ENCODE peak calls at places on chromosomes 12 and 14, in ten cellular contexts. One of them, this sample, is unnamed.
A peak's percentile ranks its signal among the peaks of the same experiment; 100 is the strongest.

GRCh38 chr14:104935026-104935650 is 10.5 kb downstream of the PLD4 start:
- DNase-seq in A549: no peak
- DNase-seq in transverse colon: no peak
- DNase-seq in retinal pigment epithelial cell: no peak
- DNase-seq in brain microvascular endothelial cell: no peak
- DNase-seq in stomach: no peak
- DNase-seq in aorta: no peak
- DNase-seq in PC-3: no peak
- DNase-seq in AG04449: no peak
- DNase-seq in psoas muscle: no peak
- DNase-seq in this sample: no peak

GRCh38 chr14:69573841-69574265 is 818 bp downstream of the CCDC177 start:
- DNase-seq in brain microvascular endothelial cell: no peak
- DNase-seq in stomach: no peak
- DNase-seq in retinal pigment epithelial cell: no peak
- DNase-seq in transverse colon: no peak
- DNase-seq in A549: no peak
- DNase-seq in PC-3: no peak
- DNase-seq in AG04449: no peak
- DNase-seq in aorta: no peak
- DNase-seq in psoas muscle: no peak
- DNase-seq in this sample: no peak

GRCh38 chr12:125267114-125267513 is 201.9 kb downstream of the AACS start:
- DNase-seq in stomach: no peak
- DNase-seq in aorta: no peak
- DNase-seq in psoas muscle: no peak
- DNase-seq in transverse colon: no peak
- DNase-seq in PC-3: peak; percentile 41
- DNase-seq in brain microvascular endothelial cell: no peak
- DNase-seq in retinal pigment epithelial cell: no peak
- DNase-seq in AG04449: no peak
- DNase-seq in A549: no peak
- DNase-seq in this sample: no peak

GRCh38 chr12:105083551-105084105 is 630 bp downstream of the ALDH1L2 start:
- DNase-seq in transverse colon: peak; percentile 48
- DNase-seq in aorta: peak; percentile 82
- DNase-seq in retinal pigment epithelial cell: no peak
- DNase-seq in A549: peak; percentile 36
- DNase-seq in PC-3: no peak
- DNase-seq in stomach: peak; percentile 58
- DNase-seq in psoas muscle: peak; percentile 78
- DNase-seq in brain microvascular endothelial cell: peak; percentile 73
- DNase-seq in AG04449: no peak
- DNase-seq in this sample: no peak

GRCh38 chr12:107325075-107325474 is 231.7 kb upstream of the CRY1 start:
- DNase-seq in aorta: no peak
- DNase-seq in AG04449: no peak
- DNase-seq in PC-3: no peak
- DNase-seq in transverse colon: no peak
- DNase-seq in psoas muscle: no peak
- DNase-seq in stomach: no peak
- DNase-seq in brain microvascular endothelial cell: no peak
- DNase-seq in A549: no peak
- DNase-seq in retinal pigment epithelial cell: no peak
- DNase-seq in this sample: no peak

GRCh38 chr14:104361921-104362681 is 217.5 kb upstream of the C14orf180 start:
- DNase-seq in A549: no peak
- DNase-seq in transverse colon: no peak
- DNase-seq in retinal pigment epithelial cell: no peak
- DNase-seq in PC-3: no peak
- DNase-seq in aorta: peak; percentile 31
- DNase-seq in stomach: peak; percentile 60
- DNase-seq in AG04449: no peak
- DNase-seq in psoas muscle: peak; percentile 38
- DNase-seq in brain microvascular endothelial cell: no peak
- DNase-seq in this sample: no peak

GRCh38 chr12:131151558-131152345 is 198.0 kb downstream of the ADGRD1 start:
- DNase-seq in PC-3: no peak
- DNase-seq in stomach: no peak
- DNase-seq in brain microvascular endothelial cell: no peak
- DNase-seq in psoas muscle: no peak
- DNase-seq in retinal pigment epithelial cell: no peak
- DNase-seq in AG04449: no peak
- DNase-seq in A549: no peak
- DNase-seq in transverse colon: no peak
- DNase-seq in aorta: no peak
- DNase-seq in this sample: no peak

GRCh38 chr12:44875417-44875953 is 630 bp downstream of the NELL2 start:
- DNase-seq in retinal pigment epithelial cell: no peak
- DNase-seq in brain microvascular endothelial cell: no peak
- DNase-seq in stomach: no peak
- DNase-seq in aorta: peak; percentile 24
- DNase-seq in transverse colon: no peak
- DNase-seq in PC-3: no peak
- DNase-seq in AG04449: no peak
- DNase-seq in A549: no peak
- DNase-seq in psoas muscle: no peak
- DNase-seq in this sample: no peak

GRCh38 chr12:47900101-47900479 is 4.7 kb downstream of the VDR start:
- DNase-seq in A549: no peak
- DNase-seq in brain microvascular endothelial cell: no peak
- DNase-seq in transverse colon: peak; percentile 38
- DNase-seq in PC-3: no peak
- DNase-seq in stomach: no peak
- DNase-seq in psoas muscle: no peak
- DNase-seq in retinal pigment epithelial cell: no peak
- DNase-seq in aorta: no peak
- DNase-seq in AG04449: no peak
- DNase-seq in this sample: no peak

GRCh38 chr12:47902131-47902639 is 2.6 kb downstream of the VDR start:
- DNase-seq in A549: no peak
- DNase-seq in psoas muscle: no peak
- DNase-seq in AG04449: no peak
- DNase-seq in retinal pigment epithelial cell: no peak
- DNase-seq in aorta: no peak
- DNase-seq in transverse colon: no peak
- DNase-seq in brain microvascular endothelial cell: no peak
- DNase-seq in stomach: no peak
- DNase-seq in PC-3: no peak
- DNase-seq in this sample: no peak

GRCh38 chr12:47900480-47901129 is 4.2 kb downstream of the VDR start:
- DNase-seq in AG04449: no peak
- DNase-seq in A549: no peak
- DNase-seq in brain microvascular endothelial cell: no peak
- DNase-seq in aorta: no peak
- DNase-seq in PC-3: peak; percentile 74
- DNase-seq in psoas muscle: no peak
- DNase-seq in transverse colon: peak; percentile 65
- DNase-seq in retinal pigment epithelial cell: no peak
- DNase-seq in stomach: peak; percentile 44
- DNase-seq in this sample: peak; percentile 63

GRCh38 chr12:47903151-47903611 is 1.6 kb downstream of the VDR start:
- DNase-seq in transverse colon: peak; percentile 76
- DNase-seq in PC-3: peak; percentile 60
- DNase-seq in psoas muscle: no peak
- DNase-seq in retinal pigment epithelial cell: no peak
- DNase-seq in aorta: peak; percentile 63
- DNase-seq in stomach: peak; percentile 53
- DNase-seq in AG04449: peak; percentile 37
- DNase-seq in brain microvascular endothelial cell: peak; percentile 38
- DNase-seq in A549: no peak
- DNase-seq in this sample: no peak

GRCh38 chr12:47901285-47902093 is 3.3 kb downstream of the VDR start:
- DNase-seq in PC-3: no peak
- DNase-seq in aorta: no peak
- DNase-seq in stomach: no peak
- DNase-seq in psoas muscle: no peak
- DNase-seq in A549: no peak
- DNase-seq in transverse colon: peak; percentile 41
- DNase-seq in brain microvascular endothelial cell: no peak
- DNase-seq in AG04449: no peak
- DNase-seq in retinal pigment epithelial cell: no peak
- DNase-seq in this sample: no peak
- H3K4me3 ChIP-seq in PC-3: no peak overlapping the region
- H3K4me3 ChIP-seq in aorta: no peak overlapping the region
- H3K4me3 ChIP-seq in stomach: no peak overlapping the region
- H3K4me3 ChIP-seq in psoas muscle: no peak overlapping the region
- H3K4me3 ChIP-seq in A549: no peak overlapping the region
- H3K4me3 ChIP-seq in transverse colon: no peak overlapping the region
- H3K4me3 ChIP-seq in brain microvascular endothelial cell: no peak overlapping the region
- H3K4me3 ChIP-seq in AG04449: no peak overlapping the region
- H3K4me3 ChIP-seq in retinal pigment epithelial cell: no peak overlapping the region
- H3K4me3 ChIP-seq in this sample: no peak overlapping the region

GRCh38 chr14:61696753-61697318 is 1.5 kb downstream of the HIF1A start:
- DNase-seq in stomach: no peak
- DNase-seq in AG04449: no peak
- DNase-seq in brain microvascular endothelial cell: no peak
- DNase-seq in psoas muscle: no peak
- DNase-seq in aorta: no peak
- DNase-seq in transverse colon: no peak
- DNase-seq in retinal pigment epithelial cell: no peak
- DNase-seq in A549: no peak
- DNase-seq in PC-3: no peak
- DNase-seq in this sample: no peak

GRCh38 chr14:61695695-61696527 is 598 bp downstream of the HIF1A start:
- DNase-seq in aorta: peak; percentile 81
- DNase-seq in brain microvascular endothelial cell: peak; percentile 57
- DNase-seq in psoas muscle: peak; percentile 74
- DNase-seq in transverse colon: peak; percentile 58
- DNase-seq in PC-3: peak; percentile 57
- DNase-seq in retinal pigment epithelial cell: no peak
- DNase-seq in AG04449: no peak
- DNase-seq in A549: peak; percentile 45
- DNase-seq in stomach: peak; percentile 53
- DNase-seq in this sample: no peak

GRCh38 chr14:61700104-61700886 is 5.0 kb downstream of the HIF1A start:
- DNase-seq in aorta: no peak
- DNase-seq in psoas muscle: no peak
- DNase-seq in brain microvascular endothelial cell: no peak
- DNase-seq in PC-3: no peak
- DNase-seq in AG04449: no peak
- DNase-seq in retinal pigment epithelial cell: no peak
- DNase-seq in stomach: no peak
- DNase-seq in transverse colon: no peak
- DNase-seq in A549: no peak
- DNase-seq in this sample: no peak

GRCh38 chr14:61699092-61699491 is 3.8 kb downstream of the HIF1A start:
- DNase-seq in A549: no peak
- DNase-seq in psoas muscle: no peak
- DNase-seq in transverse colon: no peak
- DNase-seq in AG04449: no peak
- DNase-seq in PC-3: no peak
- DNase-seq in brain microvascular endothelial cell: no peak
- DNase-seq in stomach: no peak
- DNase-seq in aorta: no peak
- DNase-seq in retinal pigment epithelial cell: no peak
- DNase-seq in this sample: no peak

GRCh38 chr14:61698216-61698980 is 3.1 kb downstream of the HIF1A start:
- DNase-seq in PC-3: no peak
- DNase-seq in psoas muscle: no peak
- DNase-seq in aorta: no peak
- DNase-seq in A549: no peak
- DNase-seq in stomach: no peak
- DNase-seq in AG04449: no peak
- DNase-seq in brain microvascular endothelial cell: no peak
- DNase-seq in retinal pigment epithelial cell: no peak
- DNase-seq in transverse colon: no peak
- DNase-seq in this sample: no peak
- H3K4me3 ChIP-seq in PC-3: peak overlapping the region; percentile 86
- H3K4me3 ChIP-seq in psoas muscle: peak overlapping the region; percentile 96
- H3K4me3 ChIP-seq in aorta: peak overlapping the region; percentile 41
- H3K4me3 ChIP-seq in A549: peak overlapping the region; percentile 88
- H3K4me3 ChIP-seq in stomach: peak overlapping the region; percentile 83
- H3K4me3 ChIP-seq in AG04449: peak overlapping the region; percentile 87
- H3K4me3 ChIP-seq in brain microvascular endothelial cell: peak overlapping the region; percentile 77
- H3K4me3 ChIP-seq in retinal pigment epithelial cell: peak overlapping the region; percentile 96
- H3K4me3 ChIP-seq in transverse colon: no peak overlapping the region
- H3K4me3 ChIP-seq in this sample: peak overlapping the region; percentile 90

DNA sequence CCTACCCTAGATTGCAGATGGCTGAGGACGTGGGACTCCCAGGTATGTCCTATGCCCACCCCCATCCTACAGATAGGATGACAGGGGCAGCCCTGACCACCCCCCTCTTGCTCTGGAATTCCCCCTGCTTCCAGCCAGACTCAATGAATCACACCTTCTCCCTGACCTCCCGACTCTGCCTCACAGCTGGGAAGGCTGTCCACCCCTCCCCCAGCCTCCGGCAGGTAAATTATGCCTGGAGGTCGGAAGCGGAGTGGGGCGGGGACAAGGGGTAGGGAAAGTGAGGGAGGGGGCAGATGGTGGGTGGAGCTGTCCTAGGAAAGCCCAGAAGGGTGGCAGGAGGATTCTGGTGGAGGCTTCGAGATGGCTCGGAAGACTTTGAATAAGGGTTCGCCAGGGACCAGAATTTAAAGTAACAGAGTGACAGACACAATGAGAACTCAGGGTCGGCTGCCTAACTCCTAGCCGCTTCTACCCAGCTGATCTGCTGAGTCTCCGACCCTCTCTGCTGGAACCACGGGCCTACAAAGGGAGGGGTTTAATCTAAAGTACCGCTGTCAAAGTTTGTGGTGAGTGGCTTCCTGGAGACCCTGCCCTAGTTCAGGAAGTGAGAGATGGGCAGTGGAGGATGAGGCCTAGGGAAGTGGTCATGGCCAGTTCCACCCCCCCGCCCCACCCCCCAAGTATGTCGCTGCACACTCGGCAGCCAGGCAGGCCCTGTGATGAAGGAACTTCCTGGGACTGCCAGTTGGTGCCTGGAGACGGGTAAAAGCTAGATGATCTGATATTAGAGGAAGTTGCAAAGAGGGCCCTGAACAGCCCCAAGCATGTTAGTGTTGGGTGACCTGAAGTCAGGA is 4.2 kb downstream of the PLEKHG3 start:
- DNase-seq in A549: peak; percentile 78
- DNase-seq in brain microvascular endothelial cell: no peak
- DNase-seq in psoas muscle: no peak
- DNase-seq in transverse colon: no peak
- DNase-seq in aorta: peak; percentile 80
- DNase-seq in retinal pigment epithelial cell: no peak
- DNase-seq in stomach: no peak
- DNase-seq in AG04449: no peak
- DNase-seq in PC-3: peak; percentile 80
- DNase-seq in this sample: peak; percentile 60
- H3K4me3 ChIP-seq in A549: peak overlapping the region; percentile 30
- H3K4me3 ChIP-seq in brain microvascular endothelial cell: peak overlapping the region; percentile 15
- H3K4me3 ChIP-seq in psoas muscle: peak overlapping the region; percentile 89
- H3K4me3 ChIP-seq in transverse colon: no peak overlapping the region
- H3K4me3 ChIP-seq in aorta: no peak overlapping the region
- H3K4me3 ChIP-seq in retinal pigment epithelial cell: no peak overlapping the region
- H3K4me3 ChIP-seq in stomach: peak overlapping the region; percentile 11
- H3K4me3 ChIP-seq in AG04449: no peak overlapping the region
- H3K4me3 ChIP-seq in PC-3: peak overlapping the region; percentile 24
- H3K4me3 ChIP-seq in this sample: peak overlapping the region; percentile 47

DNA sequence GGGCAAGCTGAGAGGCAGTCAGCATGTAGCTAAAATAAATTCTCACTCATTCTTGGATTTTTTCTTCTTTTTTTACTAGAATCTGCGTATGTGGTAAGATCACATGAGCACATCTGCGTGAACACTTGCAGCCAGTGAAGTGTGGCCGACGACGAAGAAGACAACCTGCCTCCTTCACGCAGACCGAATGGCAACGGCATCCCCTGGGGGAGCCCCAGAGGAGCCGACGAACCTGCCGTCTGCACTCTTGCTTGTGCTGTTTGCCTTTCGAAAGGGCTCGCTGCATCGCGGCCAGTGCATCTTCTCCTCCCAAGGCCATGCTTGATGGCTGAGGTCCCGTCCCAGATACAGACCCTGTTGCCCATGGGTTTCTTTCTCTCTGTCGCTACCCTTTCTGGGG is 113.8 kb downstream of the KCNK10 start:
- DNase-seq in stomach: no peak
- DNase-seq in psoas muscle: no peak
- DNase-seq in PC-3: no peak
- DNase-seq in AG04449: no peak
- DNase-seq in retinal pigment epithelial cell: no peak
- DNase-seq in transverse colon: no peak
- DNase-seq in aorta: no peak
- DNase-seq in brain microvascular endothelial cell: no peak
- DNase-seq in A549: no peak
- DNase-seq in this sample: no peak
- H3K4me3 ChIP-seq in stomach: no peak overlapping the region
- H3K4me3 ChIP-seq in psoas muscle: no peak overlapping the region
- H3K4me3 ChIP-seq in PC-3: no peak overlapping the region
- H3K4me3 ChIP-seq in AG04449: no peak overlapping the region
- H3K4me3 ChIP-seq in retinal pigment epithelial cell: no peak overlapping the region
- H3K4me3 ChIP-seq in transverse colon: no peak overlapping the region
- H3K4me3 ChIP-seq in aorta: no peak overlapping the region
- H3K4me3 ChIP-seq in brain microvascular endothelial cell: no peak overlapping the region
- H3K4me3 ChIP-seq in A549: no peak overlapping the region
- H3K4me3 ChIP-seq in this sample: no peak overlapping the region